ENCODE peak calls at places on chromosomes 7 and 10, in four cellular contexts. One of them, this sample, is unnamed.

GRCh38 chr7:105678811-105679495 is 97.7 kb upstream of the EFCAB10 start:
- DNase-seq in H1: no peak
- DNase-seq in HepG2: no peak
- DNase-seq in K562: no peak
- DNase-seq in this sample: no peak

GRCh38 chr7:22230238-22230637 is 126.7 kb downstream of the RAPGEF5 start:
- DNase-seq in H1: no peak
- DNase-seq in HepG2: no peak
- DNase-seq in K562: no peak
- DNase-seq in this sample: no peak

GRCh38 chr10:13086051-13086450 is 13.9 kb upstream of the OPTN start:
- DNase-seq in H1: no peak
- DNase-seq in HepG2: no peak
- DNase-seq in K562: no peak
- DNase-seq in this sample: no peak

GRCh38 chr7:99293167-99293566 is 20.5 kb downstream of the MYH16 start:
- DNase-seq in H1: no peak
- DNase-seq in HepG2: no peak
- DNase-seq in K562: no peak
- DNase-seq in this sample: no peak

GRCh38 chr7:23462846-23463245 is 7.4 kb downstream of the IGF2BP3 start:
- DNase-seq in H1: peak; percentile 26
- DNase-seq in HepG2: no peak
- DNase-seq in K562: no peak
- DNase-seq in this sample: no peak

GRCh38 chr10:68334672-68335467 is 2.1 kb upstream of the PBLD start:
- DNase-seq in H1: no peak
- DNase-seq in HepG2: no peak
- DNase-seq in K562: no peak
- DNase-seq in this sample: no peak

GRCh38 chr7:137539111-137539715 is 195.7 kb upstream of the PTN start:
- DNase-seq in H1: no peak
- DNase-seq in HepG2: no peak
- DNase-seq in K562: no peak
- DNase-seq in this sample: no peak

GRCh38 chr7:134473861-134474291 is 15.0 kb upstream of the AKR1B1 start:
- DNase-seq in H1: no peak
- DNase-seq in HepG2: no peak
- DNase-seq in K562: no peak
- DNase-seq in this sample: no peak

GRCh38 chr10:28686835-28687682 is 9.7 kb downstream of the BAMBI start:
- DNase-seq in H1: no peak
- DNase-seq in HepG2: no peak
- DNase-seq in K562: no peak
- DNase-seq in this sample: no peak

GRCh38 chr10:98267894-98268693 is at the start of gene LOXL4:
- DNase-seq in H1: no peak
- DNase-seq in HepG2: no peak
- DNase-seq in K562: peak; percentile 91
- DNase-seq in this sample: no peak

GRCh38 chr10:113347508-113347907 is 205.3 kb upstream of the HABP2 start:
- DNase-seq in H1: no peak
- DNase-seq in HepG2: no peak
- DNase-seq in K562: no peak
- DNase-seq in this sample: no peak

GRCh38 chr7:135557455-135558336 is at the start of gene NUP205:
- DNase-seq in H1: peak; percentile 91
- DNase-seq in HepG2: peak; percentile 79
- DNase-seq in K562: peak; percentile 84
- DNase-seq in this sample: peak; percentile 85

GRCh38 chr7:72405389-72405788 is 6.7 kb downstream of the CALN1 start:
- DNase-seq in H1: no peak
- DNase-seq in HepG2: no peak
- DNase-seq in K562: peak; percentile 43
- DNase-seq in this sample: no peak

GRCh38 chr7:143850682-143851081 is 51.3 kb downstream of the TCAF1 start:
- DNase-seq in H1: no peak
- DNase-seq in HepG2: no peak
- DNase-seq in K562: no peak
- DNase-seq in this sample: no peak

GRCh38 chr7:84548366-84549085 is 353.9 kb upstream of the SEMA3A start:
- DNase-seq in H1: no peak
- DNase-seq in HepG2: no peak
- DNase-seq in K562: no peak
- DNase-seq in this sample: no peak

GRCh38 chr10:44949127-44949802 is 10.3 kb upstream of the RASSF4 start:
- DNase-seq in H1: peak; percentile 38
- DNase-seq in HepG2: no peak
- DNase-seq in K562: no peak
- DNase-seq in this sample: no peak

GRCh38 chr7:28787116-28787515 is 171.0 kb downstream of the TRIL start:
- DNase-seq in H1: no peak
- DNase-seq in HepG2: no peak
- DNase-seq in K562: no peak
- DNase-seq in this sample: no peak

GRCh38 chr10:113679463-113680171 is at the start of gene CASP7:
- DNase-seq in H1: peak; percentile 84
- DNase-seq in HepG2: peak; percentile 83
- DNase-seq in K562: peak; percentile 62
- DNase-seq in this sample: no peak

GRCh38 chr7:74033372-74034311 is 5.7 kb downstream of the ELN start:
- DNase-seq in H1: no peak
- DNase-seq in HepG2: no peak
- DNase-seq in K562: peak; percentile 65
- DNase-seq in this sample: no peak

GRCh38 chr7:30285531-30286284 is 1.3 kb downstream of the ZNRF2 start:
- DNase-seq in H1: peak; percentile 71
- DNase-seq in HepG2: peak; percentile 34
- DNase-seq in K562: peak; percentile 38
- DNase-seq in this sample: no peak

GRCh38 chr10:59323036-59323459 is 39.3 kb downstream of the FAM13C start:
- DNase-seq in H1: no peak
- DNase-seq in HepG2: peak; percentile 77
- DNase-seq in K562: no peak
- DNase-seq in this sample: no peak

GRCh38 chr7:80243425-80243824 is 108.8 kb downstream of the GNAI1 start:
- DNase-seq in H1: no peak
- DNase-seq in HepG2: no peak
- DNase-seq in K562: no peak
- DNase-seq in this sample: no peak

GRCh38 chr7:593324-594115 is 73.9 kb upstream of the PDGFA start:
- DNase-seq in H1: no peak
- DNase-seq in HepG2: no peak
- DNase-seq in K562: no peak
- DNase-seq in this sample: peak; percentile 47

GRCh38 chr10:55966131-55966530 is 394.9 kb downstream of the ZWINT start:
- DNase-seq in H1: no peak
- DNase-seq in HepG2: no peak
- DNase-seq in K562: no peak
- DNase-seq in this sample: no peak

GRCh38 chr7:29131678-29132077 is 14.7 kb downstream of the CPVL start:
- DNase-seq in H1: no peak
- DNase-seq in HepG2: no peak
- DNase-seq in K562: no peak
- DNase-seq in this sample: no peak

GRCh38 chr7:110514973-110515372 is 576.0 kb upstream of the LRRN3 start:
- DNase-seq in H1: no peak
- DNase-seq in HepG2: no peak
- DNase-seq in K562: no peak
- DNase-seq in this sample: no peak

GRCh38 chr7:124388751-124389150 is 355.9 kb upstream of the TMEM229A start:
- DNase-seq in H1: no peak
- DNase-seq in HepG2: no peak
- DNase-seq in K562: no peak
- DNase-seq in this sample: no peak

GRCh38 chr7:106205621-106206222 is 79.1 kb downstream of the NAMPT start:
- DNase-seq in H1: no peak
- DNase-seq in HepG2: no peak
- DNase-seq in K562: no peak
- DNase-seq in this sample: peak; percentile 23

GRCh38 chr10:34479520-34480179 is 335.4 kb downstream of the PARD3 start:
- DNase-seq in H1: no peak
- DNase-seq in HepG2: peak; percentile 76
- DNase-seq in K562: no peak
- DNase-seq in this sample: no peak

GRCh38 chr10:12193193-12193592 is 2.5 kb downstream of the NUDT5 start:
- DNase-seq in H1: no peak
- DNase-seq in HepG2: no peak
- DNase-seq in K562: no peak
- DNase-seq in this sample: no peak

GRCh38 chr10:228366-228765 is 93.1 kb downstream of the ZMYND11 start:
- DNase-seq in H1: no peak
- DNase-seq in HepG2: no peak
- DNase-seq in K562: no peak
- DNase-seq in this sample: no peak

GRCh38 chr7:128398016-128398840 is 11.6 kb downstream of the IMPDH1 start:
- DNase-seq in H1: peak; percentile 92
- DNase-seq in HepG2: no peak
- DNase-seq in K562: peak; percentile 73
- DNase-seq in this sample: no peak

GRCh38 chr10:72336259-72337038 is 18.3 kb downstream of the DNAJB12 start:
- DNase-seq in H1: no peak
- DNase-seq in HepG2: no peak
- DNase-seq in K562: no peak
- DNase-seq in this sample: no peak

GRCh38 chr10:35640951-35641429 is 1.1 kb downstream of the FZD8 start:
- DNase-seq in H1: peak; percentile 79
- DNase-seq in HepG2: peak; percentile 32
- DNase-seq in K562: no peak
- DNase-seq in this sample: no peak

DNA sequence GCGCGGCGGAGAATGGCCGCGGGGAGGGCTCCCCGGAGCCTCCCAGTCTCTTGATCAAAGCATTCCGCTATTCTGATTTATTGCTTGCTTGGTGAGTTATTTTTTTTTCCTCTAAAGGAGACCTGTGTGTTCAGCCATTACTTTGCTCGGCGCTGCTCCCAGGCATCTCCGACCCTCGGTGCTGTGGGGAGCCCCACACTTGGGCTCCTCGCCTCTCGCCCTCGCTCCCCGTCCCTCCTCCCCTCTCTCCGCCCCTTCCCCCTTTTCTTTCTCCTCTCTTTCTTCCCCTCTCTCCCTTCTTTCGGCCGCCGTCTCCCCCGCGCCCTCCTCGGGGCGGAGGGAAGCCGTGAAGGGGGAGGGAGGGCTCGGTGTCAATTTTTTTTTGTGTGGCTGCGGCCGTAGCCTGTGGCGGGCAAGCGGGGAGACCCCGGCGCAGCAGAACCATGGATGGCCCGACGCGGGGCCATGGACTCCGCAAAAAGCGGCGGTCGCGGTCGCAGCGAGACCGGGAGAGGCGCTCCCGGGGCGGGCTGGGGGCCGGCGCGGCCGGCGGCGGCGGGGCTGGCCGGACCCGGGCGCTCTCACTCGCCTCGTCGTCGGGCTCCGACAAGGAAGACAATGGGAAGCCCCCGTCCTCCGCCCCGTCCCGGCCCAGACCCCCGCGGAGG is 1.1 kb downstream of the AUTS2 start:
- DNase-seq in H1: peak; percentile 73
- DNase-seq in HepG2: no peak
- DNase-seq in K562: no peak
- DNase-seq in this sample: no peak
- TF ChIP-seq EZH2 in H1: no peak
- TF ChIP-seq EZH2 in HepG2: no peak
- TF ChIP-seq EZH2 in K562: no peak
- TF ChIP-seq EZH2 in this sample: no peak

GRCh38 chr10:133292919-133293809 is 15.5 kb downstream of the TUBGCP2 start:
- DNase-seq in H1: no peak
- DNase-seq in HepG2: no peak
- DNase-seq in K562: no peak
- DNase-seq in this sample: no peak
- TF ChIP-seq BRCA1 in H1: no peak
- TF ChIP-seq BRCA1 in HepG2: no peak
- TF ChIP-seq BRCA1 in K562: no peak
- TF ChIP-seq BRCA1 in this sample: no peak

GRCh38 chr10:133527779-133528271 is 662 bp downstream of the CYP2E1 start:
- DNase-seq in H1: no peak
- DNase-seq in HepG2: no peak
- DNase-seq in K562: no peak
- DNase-seq in this sample: no peak
- TF ChIP-seq EZH2 in H1: no peak
- TF ChIP-seq EZH2 in HepG2: no peak
- TF ChIP-seq EZH2 in K562: no peak
- TF ChIP-seq EZH2 in this sample: no peak

GRCh38 chr7:5143935-5144903 is 45.8 kb upstream of the WIPI2 start:
- DNase-seq in H1: no peak
- DNase-seq in HepG2: no peak
- DNase-seq in K562: peak; percentile 49
- DNase-seq in this sample: peak; percentile 55
- TF ChIP-seq BRCA1 in H1: no peak
- TF ChIP-seq BRCA1 in HepG2: no peak
- TF ChIP-seq BRCA1 in K562: no peak
- TF ChIP-seq BRCA1 in this sample: no peak

DNA sequence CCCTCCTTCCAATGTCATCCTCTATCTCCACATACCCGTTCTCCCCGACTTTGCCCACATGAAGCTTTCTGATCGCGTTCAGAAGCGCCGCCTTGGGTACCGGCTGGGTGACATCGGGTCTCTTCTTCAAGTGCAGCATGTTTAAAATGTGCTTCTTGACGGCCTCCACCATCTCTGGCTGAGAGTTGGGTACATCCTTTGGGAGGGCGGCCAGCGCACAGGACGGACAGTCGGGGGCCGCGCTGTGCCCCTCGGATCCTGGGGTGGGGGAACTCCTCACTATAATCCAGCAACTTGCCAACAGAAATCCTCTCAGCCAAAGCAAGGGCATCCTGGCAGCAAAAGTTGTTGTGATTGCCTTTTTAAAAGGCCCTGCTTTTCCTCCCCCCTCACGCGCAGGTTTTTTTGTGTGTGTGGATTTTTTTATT is 2.8 kb downstream of the INHBA start:
- DNase-seq in H1: peak; percentile 47
- DNase-seq in HepG2: no peak
- DNase-seq in K562: no peak
- DNase-seq in this sample: no peak
- TF ChIP-seq EZH2 in H1: no peak
- TF ChIP-seq EZH2 in HepG2: no peak
- TF ChIP-seq EZH2 in K562: no peak
- TF ChIP-seq EZH2 in this sample: no peak